ENCODE peak calls at places on chromosomes 13 and 19, in six cellular contexts. R is T-helper 17 cell, E is hepatic stellate cell, N is AG10803, I is frontal cortex, B is smooth muscle cell of the brain vasculature. Q is an unnamed sample.

GRCh38 chr13:27203854-27204253 is 32.2 kb upstream of the USP12 start:
- DNase-seq in R (no peak), E (no peak), N (peak), I (no peak), B (no peak), Q (no peak)

GRCh38 chr19:11984986-11985385 is 20.1 kb downstream of the ZNF763 start:
- DNase-seq in R (no peak), E (no peak), N (no peak), I (no peak), B (no peak), Q (no peak)

GRCh38 chr19:10256551-10256950 is 4.5 kb downstream of the MRPL4 start:
- DNase-seq in R (no peak), E (no peak), N (no peak), I (no peak), B (no peak), Q (no peak)

GRCh38 chr19:57075125-57075524 is 44.7 kb upstream of the USP29 start:
- DNase-seq in R (no peak), E (no peak), N (no peak), I (no peak), B (no peak), Q (no peak)

GRCh38 chr13:33057019-33057785 is 41.0 kb downstream of the KL start:
- DNase-seq in R (no peak), E (peak), N (peak), I (no peak), B (no peak), Q (no peak)

GRCh38 chr19:43755256-43755801 is 567 bp upstream of the SMG9 start:
- DNase-seq in R (peak), E (peak), N (peak), I (peak), B (peak), Q (no peak)

GRCh38 chr13:43072394-43072793 is 49.0 kb downstream of the DNAJC15 start:
- DNase-seq in R (no peak), E (no peak), N (peak), I (no peak), B (no peak), Q (no peak)

GRCh38 chr13:106143930-106144709 is 391.3 kb downstream of the EFNB2 start:
- DNase-seq in R (no peak), E (no peak), N (no peak), I (no peak), B (no peak), Q (peak)

GRCh38 chr13:97347255-97347653 is 86.7 kb upstream of the RAP2A start:
- DNase-seq in R (no peak), E (no peak), N (no peak), I (no peak), B (no peak), Q (no peak)

GRCh38 chr13:100269837-100270236 is 180.9 kb downstream of the PCCA start:
- DNase-seq in R (no peak), E (peak), N (peak), I (no peak), B (peak), Q (no peak)

GRCh38 chr13:75417006-75417384 is 65.0 kb downstream of the TBC1D4 start:
- DNase-seq in R (no peak), E (no peak), N (no peak), I (no peak), B (no peak), Q (no peak)

GRCh38 chr19:55437410-55437809 is 5.7 kb downstream of the SHISA7 start:
- DNase-seq in R (no peak), E (peak), N (peak), I (no peak), B (no peak), Q (peak)

GRCh38 chr19:39046037-39046821 is 13.9 kb upstream of the FBXO27 start:
- DNase-seq in R (no peak), E (no peak), N (no peak), I (no peak), B (no peak), Q (peak)

GRCh38 chr13:41614671-41615519 is 157.5 kb downstream of the RGCC start:
- DNase-seq in R (no peak), E (no peak), N (peak), I (no peak), B (no peak), Q (no peak)

GRCh38 chr19:31885280-31885853 is 460.0 kb upstream of the ZNF507 start:
- DNase-seq in R (no peak), E (no peak), N (no peak), I (no peak), B (no peak), Q (no peak)

GRCh38 chr19:17037184-17037583 is 10.6 kb upstream of the CPAMD8 start:
- DNase-seq in R (no peak), E (no peak), N (no peak), I (no peak), B (no peak), Q (no peak)

GRCh38 chr13:75481176-75482069 is 546 bp downstream of the TBC1D4 start:
- DNase-seq in R (peak), E (peak), N (no peak), I (peak), B (no peak), Q (no peak)

GRCh38 chr19:40416918-40417713 is 3.9 kb upstream of the PRX start:
- DNase-seq in R (no peak), E (peak), N (peak), I (no peak), B (no peak), Q (no peak)

GRCh38 chr19:6425732-6426686 is 1.4 kb upstream of the KHSRP start:
- DNase-seq in R (no peak), E (no peak), N (no peak), I (no peak), B (no peak), Q (peak)

GRCh38 chr19:46487802-46488445 is 7.7 kb downstream of the PNMA8B start:
- DNase-seq in R (peak), E (peak), N (peak), I (peak), B (no peak), Q (peak)

GRCh38 chr19:1189419-1189818 is 15.4 kb upstream of the SBNO2 start:
- DNase-seq in R (no peak), E (no peak), N (no peak), I (no peak), B (no peak), Q (peak)

GRCh38 chr13:83221813-83222241 is 660.4 kb downstream of the SLITRK1 start:
- DNase-seq in R (no peak), E (no peak), N (peak), I (no peak), B (no peak), Q (no peak)

GRCh38 chr19:48203227-48203793 is 32.8 kb downstream of the ZSWIM9 start:
- DNase-seq in R (no peak), E (no peak), N (no peak), I (no peak), B (no peak), Q (peak)

GRCh38 chr13:21010621-21011020 is 50.8 kb downstream of the LATS2 start:
- DNase-seq in R (no peak), E (no peak), N (peak), I (no peak), B (no peak), Q (no peak)

GRCh38 chr19:39405261-39405912 is 1.3 kb upstream of the ZFP36 start:
- DNase-seq in R (no peak), E (no peak), N (no peak), I (no peak), B (no peak), Q (no peak)

GRCh38 chr13:34294483-34295129 is 476.7 kb downstream of the RFC3 start:
- DNase-seq in R (no peak), E (no peak), N (peak), I (no peak), B (no peak), Q (no peak)

GRCh38 chr19:18456974-18457373 is 19.0 kb upstream of the ISYNA1 start:
- DNase-seq in R (no peak), E (no peak), N (no peak), I (no peak), B (no peak), Q (no peak)

GRCh38 chr13:110400786-110401533 is 93.9 kb downstream of the COL4A2 start:
- DNase-seq in R (no peak), E (no peak), N (peak), I (no peak), B (no peak), Q (no peak)

GRCh38 chr19:16249826-16250434 is 52.2 kb downstream of the AP1M1 start:
- DNase-seq in R (no peak), E (no peak), N (peak), I (no peak), B (no peak), Q (no peak)

GRCh38 chr19:12778020-12778904 is 2.9 kb upstream of the HOOK2 start:
- DNase-seq in R (peak), E (peak), N (peak), I (no peak), B (no peak), Q (no peak)